ENCODE peak calls at places on chromosome 5, in nine cellular contexts. U, M, Z, C, L, E, Y, K and P are unnamed samples.

GRCh38 chr5:179227578-179228311 is 117.5 kb downstream of the ADAMTS2 start:
- DNase-seq in U (peak; percentile 30), M (peak; percentile 45), Z (no peak), C (no peak), L (no peak), E (no peak), Y (no peak), K (no peak), P (no peak)

GRCh38 chr5:10311595-10312425 is 4.1 kb upstream of the CMBL start:
- DNase-seq in U (no peak), M (no peak), Z (no peak), C (no peak), L (no peak), E (no peak), Y (no peak), K (no peak), P (no peak)

GRCh38 chr5:73274121-73274520 is 101.1 kb downstream of the TMEM174 start:
- DNase-seq in U (no peak), M (no peak), Z (no peak), C (no peak), L (no peak), E (no peak), Y (peak; percentile 53), K (no peak), P (no peak)

GRCh38 chr5:132540149-132540548 is 3.2 kb downstream of the IL5 start:
- DNase-seq in U (no peak), M (no peak), Z (no peak), C (no peak), L (no peak), E (no peak), Y (no peak), K (no peak), P (no peak)

GRCh38 chr5:145660897-145661650 is 174.1 kb downstream of the PRELID2 start:
- DNase-seq in U (no peak), M (no peak), Z (peak; percentile 38), C (peak; percentile 57), L (no peak), E (no peak), Y (peak; percentile 72), K (no peak), P (peak; percentile 68)

GRCh38 chr5:77778881-77779438 is 2.8 kb upstream of the TBCA start:
- DNase-seq in U (no peak), M (no peak), Z (no peak), C (no peak), L (no peak), E (no peak), Y (no peak), K (no peak), P (no peak)

GRCh38 chr5:21810737-21811316 is 1042.3 kb downstream of the CDH12 start:
- DNase-seq in U (no peak), M (no peak), Z (no peak), C (peak; percentile 33), L (peak; percentile 30), E (no peak), Y (peak; percentile 52), K (no peak), P (no peak)

GRCh38 chr5:55712023-55712859 is at the start of gene SLC38A9:
- DNase-seq in U (peak; percentile 98), M (peak; percentile 97), Z (peak; percentile 61), C (peak; percentile 96), L (peak; percentile 94), E (peak; percentile 66), Y (peak; percentile 98), K (peak; percentile 97), P (peak; percentile 82)

GRCh38 chr5:149195337-149195887 is 54.1 kb downstream of the ABLIM3 start:
- DNase-seq in U (no peak), M (no peak), Z (no peak), C (no peak), L (no peak), E (no peak), Y (no peak), K (no peak), P (no peak)

GRCh38 chr5:129906177-129906887 is 2.1 kb downstream of the CHSY3 start:
- DNase-seq in U (peak; percentile 30), M (peak; percentile 62), Z (no peak), C (peak; percentile 4), L (no peak), E (no peak), Y (peak; percentile 45), K (peak; percentile 29), P (no peak)

GRCh38 chr5:43193171-43193951 is 1.3 kb downstream of the NIM1K start:
- DNase-seq in U (no peak), M (no peak), Z (peak; percentile 89), C (peak; percentile 86), L (peak; percentile 25), E (no peak), Y (peak; percentile 99), K (no peak), P (peak; percentile 84)

GRCh38 chr5:72487151-72487550 is 20.1 kb downstream of the ZNF366 start:
- DNase-seq in U (no peak), M (no peak), Z (no peak), C (no peak), L (no peak), E (no peak), Y (no peak), K (no peak), P (no peak)

GRCh38 chr5:144072518-144072927 is 97.9 kb downstream of the YIPF5 start:
- DNase-seq in U (no peak), M (no peak), Z (peak; percentile 73), C (peak; percentile 40), L (no peak), E (no peak), Y (peak; percentile 74), K (no peak), P (peak; percentile 64)

GRCh38 chr5:133581348-133581747 is 31.0 kb downstream of the FSTL4 start:
- DNase-seq in U (no peak), M (no peak), Z (no peak), C (no peak), L (no peak), E (no peak), Y (no peak), K (no peak), P (no peak)

GRCh38 chr5:163790497-163790896 is 285.1 kb downstream of the MAT2B start:
- DNase-seq in U (no peak), M (no peak), Z (no peak), C (no peak), L (no peak), E (no peak), Y (no peak), K (no peak), P (no peak)

GRCh38 chr5:151592855-151593408 is 1.8 kb upstream of the FAT2 start:
- DNase-seq in U (no peak), M (no peak), Z (no peak), C (peak; percentile 80), L (no peak), E (no peak), Y (no peak), K (no peak), P (no peak)

GRCh38 chr5:16431482-16431881 is 34.1 kb downstream of the ZNF622 start:
- DNase-seq in U (no peak), M (no peak), Z (no peak), C (no peak), L (no peak), E (no peak), Y (no peak), K (no peak), P (no peak)

GRCh38 chr5:135027318-135027698 is 6.7 kb downstream of the PITX1 start:
- DNase-seq in U (no peak), M (no peak), Z (no peak), C (no peak), L (no peak), E (no peak), Y (no peak), K (no peak), P (no peak)

GRCh38 chr5:149205625-149206523 is 64.6 kb downstream of the ABLIM3 start:
- DNase-seq in U (no peak), M (no peak), Z (no peak), C (peak; percentile 45), L (no peak), E (no peak), Y (peak; percentile 62), K (peak; percentile 25), P (no peak)

GRCh38 chr5:60248900-60249299 is 355.4 kb upstream of the PDE4D start:
- DNase-seq in U (no peak), M (no peak), Z (no peak), C (no peak), L (no peak), E (no peak), Y (no peak), K (no peak), P (no peak)

GRCh38 chr5:151255621-151256286 is 2.8 kb downstream of the GM2A start:
- DNase-seq in U (no peak), M (no peak), Z (no peak), C (no peak), L (no peak), E (no peak), Y (no peak), K (no peak), P (no peak)

GRCh38 chr5:77008413-77008812 is 21.8 kb upstream of the AGGF1 start:
- DNase-seq in U (no peak), M (no peak), Z (no peak), C (no peak), L (no peak), E (no peak), Y (no peak), K (no peak), P (no peak)

GRCh38 chr5:111697881-111698757 is 58.9 kb downstream of the NREP start:
- DNase-seq in U (peak; percentile 48), M (no peak), Z (no peak), C (no peak), L (no peak), E (no peak), Y (peak; percentile 74), K (no peak), P (no peak)

GRCh38 chr5:108418172-108418571 is 36.3 kb upstream of the FBXL17 start:
- DNase-seq in U (no peak), M (peak; percentile 56), Z (no peak), C (no peak), L (no peak), E (no peak), Y (peak; percentile 22), K (no peak), P (no peak)

GRCh38 chr5:129135633-129136032 is 41.1 kb downstream of the ISOC1 start:
- DNase-seq in U (peak; percentile 15), M (no peak), Z (no peak), C (no peak), L (no peak), E (no peak), Y (no peak), K (no peak), P (no peak)

GRCh38 chr5:111584651-111585050 is 72.3 kb upstream of the STARD4 start:
- DNase-seq in U (no peak), M (no peak), Z (no peak), C (peak; percentile 88), L (no peak), E (no peak), Y (peak; percentile 89), K (no peak), P (no peak)

GRCh38 chr5:151612689-151613427 is 21.7 kb upstream of the FAT2 start:
- DNase-seq in U (no peak), M (no peak), Z (no peak), C (peak; percentile 96), L (no peak), E (no peak), Y (peak; percentile 7), K (no peak), P (no peak)

GRCh38 chr5:93088997-93089396 is 492.0 kb downstream of the NR2F1-AS1 start:
- DNase-seq in U (no peak), M (no peak), Z (no peak), C (peak; percentile 15), L (no peak), E (no peak), Y (no peak), K (no peak), P (no peak)

GRCh38 chr5:154412925-154413324 is 32.9 kb upstream of the SAP30L start:
- DNase-seq in U (no peak), M (no peak), Z (no peak), C (no peak), L (no peak), E (no peak), Y (no peak), K (no peak), P (no peak)

GRCh38 chr5:134560698-134561097 is 35.2 kb downstream of the JADE2 start:
- DNase-seq in U (no peak), M (no peak), Z (no peak), C (no peak), L (no peak), E (no peak), Y (no peak), K (no peak), P (no peak)

GRCh38 chr5:31470608-31471007 is 61.3 kb downstream of the DROSHA start:
- DNase-seq in U (no peak), M (peak; percentile 74), Z (no peak), C (peak; percentile 37), L (no peak), E (no peak), Y (peak; percentile 76), K (no peak), P (peak; percentile 57)